ENCODE peak calls at places on chromosomes 12 and 14, in six cellular contexts. One of them, this sample, is unnamed.

GRCh38 chr12:86513206-86513605 is 257.0 kb upstream of the MGAT4C start:
- DNase-seq in HT1080: no peak
- DNase-seq in astrocyte of the cerebellum: no peak
- DNase-seq in NCI-H1092: no peak
- DNase-seq in stimulated activated CD4-positive, alpha-beta T cell treated with anti-CD3 and anti-CD28 coated beads, Interleukin-15, amount 100 ng/mL, for 48 hours: no peak
- DNase-seq in hepatic stellate cell: no peak
- DNase-seq in this sample: no peak

GRCh38 chr12:113453330-113453729 is 18.3 kb downstream of the LHX5 start:
- DNase-seq in HT1080: no peak
- DNase-seq in astrocyte of the cerebellum: no peak
- DNase-seq in NCI-H1092: no peak
- DNase-seq in stimulated activated CD4-positive, alpha-beta T cell treated with anti-CD3 and anti-CD28 coated beads, Interleukin-15, amount 100 ng/mL, for 48 hours: no peak
- DNase-seq in hepatic stellate cell: no peak
- DNase-seq in this sample: no peak

GRCh38 chr14:104366931-104367810 is 212.4 kb upstream of the C14orf180 start:
- DNase-seq in HT1080: no peak
- DNase-seq in astrocyte of the cerebellum: no peak
- DNase-seq in NCI-H1092: no peak
- DNase-seq in stimulated activated CD4-positive, alpha-beta T cell treated with anti-CD3 and anti-CD28 coated beads, Interleukin-15, amount 100 ng/mL, for 48 hours: no peak
- DNase-seq in hepatic stellate cell: no peak
- DNase-seq in this sample: no peak

GRCh38 chr12:58647495-58647894 is 272.8 kb downstream of the LRIG3 start:
- DNase-seq in HT1080: no peak
- DNase-seq in astrocyte of the cerebellum: no peak
- DNase-seq in NCI-H1092: no peak
- DNase-seq in stimulated activated CD4-positive, alpha-beta T cell treated with anti-CD3 and anti-CD28 coated beads, Interleukin-15, amount 100 ng/mL, for 48 hours: no peak
- DNase-seq in hepatic stellate cell: no peak
- DNase-seq in this sample: no peak

GRCh38 chr12:123019841-123020138 is 39.3 kb downstream of the ARL6IP4 start:
- DNase-seq in HT1080: no peak
- DNase-seq in astrocyte of the cerebellum: no peak
- DNase-seq in NCI-H1092: no peak
- DNase-seq in stimulated activated CD4-positive, alpha-beta T cell treated with anti-CD3 and anti-CD28 coated beads, Interleukin-15, amount 100 ng/mL, for 48 hours: no peak
- DNase-seq in hepatic stellate cell: no peak
- DNase-seq in this sample: no peak

GRCh38 chr14:66662374-66662773 is 154.4 kb downstream of the GPHN start:
- DNase-seq in HT1080: peak
- DNase-seq in astrocyte of the cerebellum: no peak
- DNase-seq in NCI-H1092: no peak
- DNase-seq in stimulated activated CD4-positive, alpha-beta T cell treated with anti-CD3 and anti-CD28 coated beads, Interleukin-15, amount 100 ng/mL, for 48 hours: no peak
- DNase-seq in hepatic stellate cell: no peak
- DNase-seq in this sample: no peak

GRCh38 chr12:81722004-81722403 is 37.1 kb downstream of the PPFIA2 start:
- DNase-seq in HT1080: peak
- DNase-seq in astrocyte of the cerebellum: no peak
- DNase-seq in NCI-H1092: no peak
- DNase-seq in stimulated activated CD4-positive, alpha-beta T cell treated with anti-CD3 and anti-CD28 coated beads, Interleukin-15, amount 100 ng/mL, for 48 hours: no peak
- DNase-seq in hepatic stellate cell: no peak
- DNase-seq in this sample: no peak

GRCh38 chr14:36663404-36664321 is 2.0 kb downstream of the PAX9 start:
- DNase-seq in HT1080: peak
- DNase-seq in astrocyte of the cerebellum: no peak
- DNase-seq in NCI-H1092: no peak
- DNase-seq in stimulated activated CD4-positive, alpha-beta T cell treated with anti-CD3 and anti-CD28 coated beads, Interleukin-15, amount 100 ng/mL, for 48 hours: no peak
- DNase-seq in hepatic stellate cell: no peak
- DNase-seq in this sample: no peak

GRCh38 chr14:44962573-44963528 is 861 bp downstream of the TOGARAM1 start:
- DNase-seq in HT1080: no peak
- DNase-seq in astrocyte of the cerebellum: peak
- DNase-seq in NCI-H1092: no peak
- DNase-seq in stimulated activated CD4-positive, alpha-beta T cell treated with anti-CD3 and anti-CD28 coated beads, Interleukin-15, amount 100 ng/mL, for 48 hours: no peak
- DNase-seq in hepatic stellate cell: peak
- DNase-seq in this sample: peak

GRCh38 chr12:52061470-52062166 is 8.2 kb upstream of the ATG101 start:
- DNase-seq in HT1080: no peak
- DNase-seq in astrocyte of the cerebellum: no peak
- DNase-seq in NCI-H1092: no peak
- DNase-seq in stimulated activated CD4-positive, alpha-beta T cell treated with anti-CD3 and anti-CD28 coated beads, Interleukin-15, amount 100 ng/mL, for 48 hours: no peak
- DNase-seq in hepatic stellate cell: no peak
- DNase-seq in this sample: peak

GRCh38 chr12:32545413-32545970 is 133.6 kb upstream of the DNM1L start:
- DNase-seq in HT1080: no peak
- DNase-seq in astrocyte of the cerebellum: no peak
- DNase-seq in NCI-H1092: no peak
- DNase-seq in stimulated activated CD4-positive, alpha-beta T cell treated with anti-CD3 and anti-CD28 coated beads, Interleukin-15, amount 100 ng/mL, for 48 hours: no peak
- DNase-seq in hepatic stellate cell: no peak
- DNase-seq in this sample: no peak

GRCh38 chr12:49298160-49298559 is 3.2 kb downstream of the PRPH start:
- DNase-seq in HT1080: no peak
- DNase-seq in astrocyte of the cerebellum: no peak
- DNase-seq in NCI-H1092: no peak
- DNase-seq in stimulated activated CD4-positive, alpha-beta T cell treated with anti-CD3 and anti-CD28 coated beads, Interleukin-15, amount 100 ng/mL, for 48 hours: no peak
- DNase-seq in hepatic stellate cell: no peak
- DNase-seq in this sample: no peak

GRCh38 chr12:51593539-51593938 is 2.5 kb downstream of the SCN8A start:
- DNase-seq in HT1080: peak
- DNase-seq in astrocyte of the cerebellum: peak
- DNase-seq in NCI-H1092: no peak
- DNase-seq in stimulated activated CD4-positive, alpha-beta T cell treated with anti-CD3 and anti-CD28 coated beads, Interleukin-15, amount 100 ng/mL, for 48 hours: no peak
- DNase-seq in hepatic stellate cell: peak
- DNase-seq in this sample: no peak

GRCh38 chr12:51751657-51752056 is 96.9 kb downstream of the FIGNL2 start:
- DNase-seq in HT1080: no peak
- DNase-seq in astrocyte of the cerebellum: no peak
- DNase-seq in NCI-H1092: no peak
- DNase-seq in stimulated activated CD4-positive, alpha-beta T cell treated with anti-CD3 and anti-CD28 coated beads, Interleukin-15, amount 100 ng/mL, for 48 hours: no peak
- DNase-seq in hepatic stellate cell: no peak
- DNase-seq in this sample: peak

GRCh38 chr12:57343703-57344378 is 87.0 kb downstream of the R3HDM2 start:
- DNase-seq in HT1080: no peak
- DNase-seq in astrocyte of the cerebellum: no peak
- DNase-seq in NCI-H1092: no peak
- DNase-seq in stimulated activated CD4-positive, alpha-beta T cell treated with anti-CD3 and anti-CD28 coated beads, Interleukin-15, amount 100 ng/mL, for 48 hours: no peak
- DNase-seq in hepatic stellate cell: no peak
- DNase-seq in this sample: no peak

GRCh38 chr12:32301216-32301615 is 98.1 kb upstream of the FGD4 start:
- DNase-seq in HT1080: no peak
- DNase-seq in astrocyte of the cerebellum: no peak
- DNase-seq in NCI-H1092: no peak
- DNase-seq in stimulated activated CD4-positive, alpha-beta T cell treated with anti-CD3 and anti-CD28 coated beads, Interleukin-15, amount 100 ng/mL, for 48 hours: no peak
- DNase-seq in hepatic stellate cell: no peak
- DNase-seq in this sample: no peak

GRCh38 chr14:36085861-36086260 is 90.7 kb downstream of the PTCSC3 start:
- DNase-seq in HT1080: no peak
- DNase-seq in astrocyte of the cerebellum: no peak
- DNase-seq in NCI-H1092: no peak
- DNase-seq in stimulated activated CD4-positive, alpha-beta T cell treated with anti-CD3 and anti-CD28 coated beads, Interleukin-15, amount 100 ng/mL, for 48 hours: no peak
- DNase-seq in hepatic stellate cell: no peak
- DNase-seq in this sample: no peak

GRCh38 chr12:111180830-111181726 is 187.8 kb downstream of the PHETA1 start:
- DNase-seq in HT1080: no peak
- DNase-seq in astrocyte of the cerebellum: no peak
- DNase-seq in NCI-H1092: peak
- DNase-seq in stimulated activated CD4-positive, alpha-beta T cell treated with anti-CD3 and anti-CD28 coated beads, Interleukin-15, amount 100 ng/mL, for 48 hours: no peak
- DNase-seq in hepatic stellate cell: no peak
- DNase-seq in this sample: peak

GRCh38 chr12:12133259-12133658 is 62.5 kb downstream of the BCL2L14 start:
- DNase-seq in HT1080: no peak
- DNase-seq in astrocyte of the cerebellum: no peak
- DNase-seq in NCI-H1092: no peak
- DNase-seq in stimulated activated CD4-positive, alpha-beta T cell treated with anti-CD3 and anti-CD28 coated beads, Interleukin-15, amount 100 ng/mL, for 48 hours: no peak
- DNase-seq in hepatic stellate cell: no peak
- DNase-seq in this sample: no peak

GRCh38 chr14:104794099-104794498 is 1.4 kb downstream of the AKT1 start:
- DNase-seq in HT1080: peak
- DNase-seq in astrocyte of the cerebellum: peak
- DNase-seq in NCI-H1092: no peak
- DNase-seq in stimulated activated CD4-positive, alpha-beta T cell treated with anti-CD3 and anti-CD28 coated beads, Interleukin-15, amount 100 ng/mL, for 48 hours: no peak
- DNase-seq in hepatic stellate cell: peak
- DNase-seq in this sample: no peak

GRCh38 chr12:132545955-132546354 is 56.0 kb downstream of the FBRSL1 start:
- DNase-seq in HT1080: no peak
- DNase-seq in astrocyte of the cerebellum: no peak
- DNase-seq in NCI-H1092: no peak
- DNase-seq in stimulated activated CD4-positive, alpha-beta T cell treated with anti-CD3 and anti-CD28 coated beads, Interleukin-15, amount 100 ng/mL, for 48 hours: no peak
- DNase-seq in hepatic stellate cell: no peak
- DNase-seq in this sample: no peak

GRCh38 chr12:76586764-76587395 is 27.3 kb upstream of the OSBPL8 start:
- DNase-seq in HT1080: peak
- DNase-seq in astrocyte of the cerebellum: peak
- DNase-seq in NCI-H1092: no peak
- DNase-seq in stimulated activated CD4-positive, alpha-beta T cell treated with anti-CD3 and anti-CD28 coated beads, Interleukin-15, amount 100 ng/mL, for 48 hours: peak
- DNase-seq in hepatic stellate cell: no peak
- DNase-seq in this sample: no peak

GRCh38 chr12:59005195-59005961 is 85.1 kb upstream of the LRIG3 start:
- DNase-seq in HT1080: no peak
- DNase-seq in astrocyte of the cerebellum: no peak
- DNase-seq in NCI-H1092: no peak
- DNase-seq in stimulated activated CD4-positive, alpha-beta T cell treated with anti-CD3 and anti-CD28 coated beads, Interleukin-15, amount 100 ng/mL, for 48 hours: no peak
- DNase-seq in hepatic stellate cell: no peak
- DNase-seq in this sample: no peak

GRCh38 chr14:86532219-86532618 is 1002.3 kb downstream of the FLRT2 start:
- DNase-seq in HT1080: peak
- DNase-seq in astrocyte of the cerebellum: peak
- DNase-seq in NCI-H1092: peak
- DNase-seq in stimulated activated CD4-positive, alpha-beta T cell treated with anti-CD3 and anti-CD28 coated beads, Interleukin-15, amount 100 ng/mL, for 48 hours: no peak
- DNase-seq in hepatic stellate cell: no peak
- DNase-seq in this sample: no peak

GRCh38 chr12:119512772-119513497 is 80.6 kb upstream of the TMEM233 start:
- DNase-seq in HT1080: no peak
- DNase-seq in astrocyte of the cerebellum: no peak
- DNase-seq in NCI-H1092: no peak
- DNase-seq in stimulated activated CD4-positive, alpha-beta T cell treated with anti-CD3 and anti-CD28 coated beads, Interleukin-15, amount 100 ng/mL, for 48 hours: no peak
- DNase-seq in hepatic stellate cell: no peak
- DNase-seq in this sample: no peak